ENCODE peak calls at places on chromosomes 6 and 20, in five cellular contexts. P is HCT116, F is GM12891, V is sigmoid colon, I is HepG2. B is an unnamed sample.

GRCh38 chr6:128242765-128243403 is 277.5 kb downstream of the PTPRK start:
- DNase-seq in P (no peak), F (no peak), I (peak), V (no peak), B (no peak)

GRCh38 chr6:90610671-90611542 is 24.0 kb upstream of the MAP3K7 start:
- DNase-seq in I (no peak), P (no peak), F (peak), V (peak), B (peak)

GRCh38 chr20:47656313-47656712 is 129.0 kb downstream of the SULF2 start:
- DNase-seq in F (no peak), V (no peak), I (no peak), P (no peak), B (no peak)

GRCh38 chr6:116971959-116972358 is 94.9 kb downstream of the RFX6 start:
- DNase-seq in F (no peak), I (peak), P (peak), V (no peak), B (no peak)

GRCh38 chr20:2054911-2055310 is 46.7 kb upstream of the STK35 start:
- DNase-seq in I (no peak), V (no peak), F (no peak), P (no peak), B (no peak)

GRCh38 chr6:140059947-140060346 is 685.5 kb upstream of the CITED2 start:
- DNase-seq in P (no peak), F (no peak), V (no peak), I (no peak), B (no peak)

GRCh38 chr6:44072959-44073611 is 54.2 kb downstream of the MRPL14 start:
- DNase-seq in F (peak), P (no peak), V (peak), I (peak), B (peak)

GRCh38 chr6:47207261-47207660 is 102.4 kb downstream of the TNFRSF21 start:
- DNase-seq in I (no peak), P (no peak), V (no peak), F (no peak), B (no peak)

GRCh38 chr20:14333734-14334133 is 3.7 kb downstream of the FLRT3 start:
- DNase-seq in F (no peak), I (no peak), V (no peak), P (no peak), B (no peak)

GRCh38 chr6:135179920-135180457 is 1.1 kb upstream of the MYB start:
- DNase-seq in P (no peak), I (no peak), F (no peak), V (no peak), B (no peak)

GRCh38 chr6:140344149-140344913 is 969.9 kb upstream of the CITED2 start:
- DNase-seq in I (peak), V (no peak), P (no peak), F (no peak), B (no peak)

GRCh38 chr6:37483502-37483901 is 16.2 kb downstream of the CCDC167 start:
- DNase-seq in V (no peak), P (no peak), I (no peak), F (no peak), B (no peak)

GRCh38 chr20:61643631-61644386 is 391.7 kb downstream of the CDH4 start:
- DNase-seq in F (no peak), I (no peak), P (no peak), V (no peak), B (no peak)

GRCh38 chr6:3825851-3826581 is 23.2 kb upstream of the FAM50B start:
- DNase-seq in P (peak), F (no peak), V (peak), I (peak), B (peak)

GRCh38 chr20:49987015-49987867 is 4.5 kb downstream of the SNAI1 start:
- DNase-seq in I (no peak), F (no peak), V (no peak), P (no peak), B (no peak)

GRCh38 chr20:49990310-49990720 is 7.5 kb downstream of the SNAI1 start:
- DNase-seq in V (no peak), I (no peak), P (no peak), F (no peak), B (no peak)

GRCh38 chr20:49986049-49986448 is 3.3 kb downstream of the SNAI1 start:
- DNase-seq in I (no peak), F (no peak), V (no peak), P (no peak), B (no peak)

GRCh38 chr20:49987868-49988690 is 5.3 kb downstream of the SNAI1 start:
- DNase-seq in V (no peak), I (no peak), P (no peak), F (no peak), B (no peak)

GRCh38 chr20:49989234-49990065 is 6.7 kb downstream of the SNAI1 start:
- DNase-seq in F (no peak), I (no peak), V (peak), P (no peak), B (no peak)
- TF ChIP-seq POLR2AphosphoS5 in F (no peak), I (no peak), V (no peak), P (no peak), B (peak)

GRCh38 chr6:168097621-168098430 is 18.8 kb upstream of the FRMD1 start:
- DNase-seq in P (no peak), V (no peak), F (no peak), I (no peak), B (peak)
- TF ChIP-seq POLR2AphosphoS5 in P (no peak), V (no peak), F (no peak), I (no peak), B (peak)

GRCh38 chr6:79621579-79621978 is 9.6 kb upstream of the SH3BGRL2 start:
- DNase-seq in I (no peak), V (no peak), F (no peak), P (no peak), B (no peak)
- TF ChIP-seq POLR2AphosphoS5 in I (no peak), V (no peak), F (no peak), P (no peak), B (no peak)

DNA sequence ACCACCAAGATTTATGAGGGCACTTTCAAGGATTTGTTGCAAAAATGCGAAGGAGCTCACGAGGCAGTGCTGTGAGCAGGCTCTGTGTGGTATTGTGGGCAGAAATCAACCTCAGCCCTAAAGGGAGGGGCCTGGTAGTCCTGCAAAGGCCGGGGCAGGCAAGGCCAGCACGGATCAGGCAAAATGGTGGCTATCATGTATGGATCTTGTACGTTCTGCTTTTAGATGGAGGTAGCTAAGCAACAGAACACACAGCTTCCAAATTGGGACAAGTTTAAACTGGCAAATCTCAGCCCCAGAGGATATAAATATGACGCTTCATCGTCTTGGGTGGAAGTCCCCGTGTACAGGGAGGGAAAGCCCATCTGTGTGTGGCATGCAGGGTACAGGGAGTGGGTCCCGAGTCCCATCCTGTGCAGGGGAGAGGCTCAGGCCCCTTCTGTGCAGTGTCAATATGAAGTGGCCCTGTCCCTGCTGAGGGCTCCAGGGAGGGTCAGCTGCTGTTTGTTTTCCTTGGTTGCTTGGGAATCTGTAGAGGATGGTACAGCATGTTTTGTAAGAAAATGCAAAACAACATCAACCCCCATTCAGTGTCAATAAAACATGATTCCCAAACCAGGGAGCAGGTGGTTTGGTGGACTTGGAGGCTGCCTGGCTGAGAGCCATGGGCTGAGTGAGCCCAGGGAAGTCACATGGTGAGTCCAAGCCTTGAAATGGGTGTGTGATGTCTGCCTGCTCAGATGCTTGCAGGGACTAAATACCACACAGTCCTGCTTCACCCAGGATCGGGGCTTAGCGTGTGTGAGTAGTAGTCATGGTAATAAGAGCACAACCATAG is 113.0 kb downstream of the SYCP2 start:
- DNase-seq in F (no peak), I (no peak), P (no peak), V (no peak), B (peak)
- TF ChIP-seq POLR2AphosphoS5 in F (no peak), I (no peak), P (no peak), V (no peak), B (no peak)

GRCh38 chr20:52190437-52191131 is 995 bp downstream of the ZFP64 start:
- DNase-seq in V (no peak), F (peak), I (peak), P (peak), B (no peak)
- TF ChIP-seq POLR2AphosphoS5 in V (no peak), F (no peak), I (peak), P (no peak), B (no peak)

GRCh38 chr20:19947611-19948264 is 69.4 kb upstream of the NAA20 start:
- DNase-seq in I (no peak), V (no peak), P (no peak), F (no peak), B (no peak)
- TF ChIP-seq POLR2AphosphoS5 in I (no peak), V (no peak), P (no peak), F (peak), B (no peak)

DNA sequence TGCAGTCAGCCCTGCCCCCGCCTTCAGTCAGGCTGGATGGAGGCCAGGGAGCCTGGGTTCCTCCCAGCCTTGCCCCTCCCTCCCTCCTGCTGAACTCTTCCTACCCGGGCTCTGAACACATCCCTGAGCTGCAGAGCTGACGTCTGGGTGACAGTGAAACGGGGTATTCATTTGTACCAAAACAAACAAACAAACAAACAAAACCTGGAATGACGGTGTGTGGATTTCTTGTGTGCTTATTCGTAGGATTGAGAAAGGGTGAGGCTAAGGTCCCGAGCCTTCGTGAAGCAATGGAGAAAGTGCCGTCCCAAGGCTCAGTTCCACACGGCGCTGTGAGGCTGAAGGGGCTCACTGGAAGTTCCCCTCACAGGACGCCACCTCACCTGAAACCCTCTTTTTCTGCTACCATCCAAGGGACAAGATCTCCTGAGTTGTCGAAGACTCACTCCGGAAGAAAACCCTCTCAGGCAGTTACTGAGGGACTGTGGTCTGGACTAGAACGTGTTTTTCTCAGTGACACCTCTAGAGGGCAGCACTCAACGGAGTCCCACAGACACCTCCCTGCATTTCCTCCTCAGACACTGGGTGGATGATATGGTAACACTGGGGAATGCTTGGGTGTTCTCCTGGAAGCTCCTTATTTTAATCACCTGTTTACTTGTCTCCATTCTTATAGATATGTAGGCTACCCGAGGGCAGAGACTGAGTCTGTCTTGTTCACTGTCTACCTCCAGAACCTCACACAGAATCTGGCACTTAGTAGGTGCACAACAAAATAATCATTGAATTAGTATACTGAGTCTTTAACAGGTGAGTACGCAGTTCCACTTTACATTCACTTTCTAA is 27.3 kb downstream of the GSTA3 start:
- DNase-seq in F (peak), P (peak), I (peak), V (peak), B (peak)
- TF ChIP-seq POLR2AphosphoS5 in F (no peak), P (peak), I (no peak), V (no peak), B (no peak)

B was measured in spleen.